ENCODE peak calls at places on chromosomes 16 and 17, in ten cellular contexts. One of them, this sample, is unnamed. For H3K27me3, the result is how much of the 10 kb centered on the place peaks cover.

GRCh38 chr16:31385680-31386079 is 7.5 kb upstream of the ITGAD start:
- DNase-seq in fibroblast of lung: no peak
- DNase-seq in breast epithelium: no peak
- DNase-seq in IMR-90: no peak
- DNase-seq in ovary: no peak
- DNase-seq in CD8-positive, alpha-beta T cell: no peak
- DNase-seq in right atrium auricular region: no peak
- DNase-seq in K562: no peak
- DNase-seq in PC-3: peak
- DNase-seq in adrenal gland: no peak
- DNase-seq in this sample: no peak

GRCh38 chr17:2867441-2868424 is 71.5 kb downstream of the RAP1GAP2 start:
- DNase-seq in CD8-positive, alpha-beta T cell: no peak
- DNase-seq in adrenal gland: no peak
- DNase-seq in breast epithelium: no peak
- DNase-seq in ovary: no peak
- DNase-seq in IMR-90: peak
- DNase-seq in right atrium auricular region: no peak
- DNase-seq in K562: no peak
- DNase-seq in PC-3: peak
- DNase-seq in fibroblast of lung: peak
- DNase-seq in this sample: peak

GRCh38 chr17:29687601-29688000 is 64.9 kb upstream of the CORO6 start:
- DNase-seq in ovary: no peak
- DNase-seq in PC-3: no peak
- DNase-seq in breast epithelium: no peak
- DNase-seq in fibroblast of lung: no peak
- DNase-seq in IMR-90: no peak
- DNase-seq in right atrium auricular region: no peak
- DNase-seq in adrenal gland: no peak
- DNase-seq in CD8-positive, alpha-beta T cell: no peak
- DNase-seq in K562: no peak
- DNase-seq in this sample: no peak

GRCh38 chr17:81693491-81694360 is 9.4 kb upstream of the MRPL12 start:
- DNase-seq in ovary: no peak
- DNase-seq in PC-3: no peak
- DNase-seq in breast epithelium: no peak
- DNase-seq in IMR-90: no peak
- DNase-seq in K562: peak
- DNase-seq in right atrium auricular region: no peak
- DNase-seq in fibroblast of lung: no peak
- DNase-seq in adrenal gland: no peak
- DNase-seq in CD8-positive, alpha-beta T cell: no peak
- DNase-seq in this sample: no peak

GRCh38 chr17:62826956-62827355 is 18.8 kb upstream of the MARCHF10 start:
- DNase-seq in CD8-positive, alpha-beta T cell: no peak
- DNase-seq in PC-3: no peak
- DNase-seq in ovary: no peak
- DNase-seq in IMR-90: peak
- DNase-seq in K562: no peak
- DNase-seq in right atrium auricular region: no peak
- DNase-seq in adrenal gland: no peak
- DNase-seq in fibroblast of lung: peak
- DNase-seq in breast epithelium: no peak
- DNase-seq in this sample: no peak

GRCh38 chr17:4748687-4749086 is 9.0 kb upstream of the CXCL16 start:
- DNase-seq in ovary: no peak
- DNase-seq in IMR-90: no peak
- DNase-seq in PC-3: no peak
- DNase-seq in right atrium auricular region: no peak
- DNase-seq in adrenal gland: no peak
- DNase-seq in breast epithelium: no peak
- DNase-seq in K562: no peak
- DNase-seq in fibroblast of lung: no peak
- DNase-seq in CD8-positive, alpha-beta T cell: no peak
- DNase-seq in this sample: no peak

GRCh38 chr16:53714080-53715050 is 10.4 kb downstream of the FTO start:
- DNase-seq in ovary: no peak
- DNase-seq in breast epithelium: no peak
- DNase-seq in fibroblast of lung: peak
- DNase-seq in CD8-positive, alpha-beta T cell: no peak
- DNase-seq in PC-3: no peak
- DNase-seq in K562: no peak
- DNase-seq in adrenal gland: no peak
- DNase-seq in IMR-90: no peak
- DNase-seq in right atrium auricular region: no peak
- DNase-seq in this sample: no peak

GRCh38 chr16:22868859-22869258 is 54.9 kb downstream of the HS3ST2 start:
- DNase-seq in K562: no peak
- DNase-seq in adrenal gland: no peak
- DNase-seq in right atrium auricular region: no peak
- DNase-seq in PC-3: no peak
- DNase-seq in ovary: no peak
- DNase-seq in fibroblast of lung: no peak
- DNase-seq in IMR-90: no peak
- DNase-seq in CD8-positive, alpha-beta T cell: no peak
- DNase-seq in breast epithelium: no peak
- DNase-seq in this sample: no peak

GRCh38 chr17:83064732-83065659 is 14.4 kb upstream of the METRNL start:
- DNase-seq in adrenal gland: peak
- DNase-seq in K562: peak
- DNase-seq in breast epithelium: peak
- DNase-seq in PC-3: peak
- DNase-seq in IMR-90: no peak
- DNase-seq in ovary: peak
- DNase-seq in CD8-positive, alpha-beta T cell: no peak
- DNase-seq in fibroblast of lung: no peak
- DNase-seq in right atrium auricular region: no peak
- DNase-seq in this sample: no peak

GRCh38 chr17:83067071-83067717 is 12.2 kb upstream of the METRNL start:
- DNase-seq in fibroblast of lung: no peak
- DNase-seq in breast epithelium: peak
- DNase-seq in PC-3: no peak
- DNase-seq in K562: no peak
- DNase-seq in right atrium auricular region: no peak
- DNase-seq in IMR-90: no peak
- DNase-seq in CD8-positive, alpha-beta T cell: no peak
- DNase-seq in adrenal gland: peak
- DNase-seq in ovary: no peak
- DNase-seq in this sample: no peak

GRCh38 chr17:73013816-73014663 is 78.4 kb downstream of the SLC39A11 start:
- DNase-seq in ovary: no peak
- DNase-seq in breast epithelium: no peak
- DNase-seq in adrenal gland: no peak
- DNase-seq in fibroblast of lung: peak
- DNase-seq in IMR-90: peak
- DNase-seq in right atrium auricular region: no peak
- DNase-seq in K562: no peak
- DNase-seq in CD8-positive, alpha-beta T cell: no peak
- DNase-seq in PC-3: peak
- DNase-seq in this sample: no peak

GRCh38 chr17:76405967-76406647 is 21.7 kb downstream of the SPHK1 start:
- DNase-seq in CD8-positive, alpha-beta T cell: no peak
- DNase-seq in right atrium auricular region: peak
- DNase-seq in breast epithelium: no peak
- DNase-seq in K562: peak
- DNase-seq in adrenal gland: peak
- DNase-seq in IMR-90: peak
- DNase-seq in PC-3: no peak
- DNase-seq in fibroblast of lung: peak
- DNase-seq in ovary: peak
- DNase-seq in this sample: no peak

GRCh38 chr17:68819465-68819864 is 135.7 kb downstream of the ABCA8 start:
- DNase-seq in K562: no peak
- DNase-seq in IMR-90: no peak
- DNase-seq in ovary: no peak
- DNase-seq in PC-3: no peak
- DNase-seq in right atrium auricular region: no peak
- DNase-seq in fibroblast of lung: no peak
- DNase-seq in breast epithelium: no peak
- DNase-seq in adrenal gland: peak
- DNase-seq in CD8-positive, alpha-beta T cell: no peak
- DNase-seq in this sample: no peak

GRCh38 chr16:3030128-3030871 is 6.4 kb downstream of the BICDL2 start:
- DNase-seq in adrenal gland: no peak
- DNase-seq in right atrium auricular region: no peak
- DNase-seq in fibroblast of lung: no peak
- DNase-seq in PC-3: no peak
- DNase-seq in ovary: no peak
- DNase-seq in breast epithelium: no peak
- DNase-seq in K562: no peak
- DNase-seq in IMR-90: no peak
- DNase-seq in CD8-positive, alpha-beta T cell: no peak
- DNase-seq in this sample: no peak
- H3K4me3 ChIP-seq in adrenal gland: no peak
- H3K4me3 ChIP-seq in right atrium auricular region: no peak
- H3K4me3 ChIP-seq in fibroblast of lung: no peak
- H3K4me3 ChIP-seq in PC-3: no peak
- H3K4me3 ChIP-seq in ovary: no peak
- H3K4me3 ChIP-seq in breast epithelium: no peak
- H3K4me3 ChIP-seq in K562: no peak
- H3K4me3 ChIP-seq in IMR-90: no peak
- H3K4me3 ChIP-seq in CD8-positive, alpha-beta T cell: peak
- H3K4me3 ChIP-seq in this sample: no peak

GRCh38 chr17:47872019-47872650 is 21.2 kb upstream of the SP6 start:
- DNase-seq in adrenal gland: no peak
- DNase-seq in CD8-positive, alpha-beta T cell: no peak
- DNase-seq in PC-3: no peak
- DNase-seq in fibroblast of lung: no peak
- DNase-seq in breast epithelium: no peak
- DNase-seq in right atrium auricular region: no peak
- DNase-seq in IMR-90: no peak
- DNase-seq in ovary: no peak
- DNase-seq in K562: no peak
- DNase-seq in this sample: no peak

GRCh38 chr17:47873200-47874090 is 22.5 kb upstream of the SP6 start:
- DNase-seq in right atrium auricular region: no peak
- DNase-seq in breast epithelium: no peak
- DNase-seq in PC-3: no peak
- DNase-seq in K562: no peak
- DNase-seq in ovary: no peak
- DNase-seq in adrenal gland: no peak
- DNase-seq in CD8-positive, alpha-beta T cell: no peak
- DNase-seq in IMR-90: no peak
- DNase-seq in fibroblast of lung: no peak
- DNase-seq in this sample: no peak

GRCh38 chr17:47871048-47871447 is 20.1 kb upstream of the SP6 start:
- DNase-seq in IMR-90: no peak
- DNase-seq in CD8-positive, alpha-beta T cell: no peak
- DNase-seq in fibroblast of lung: no peak
- DNase-seq in right atrium auricular region: no peak
- DNase-seq in breast epithelium: no peak
- DNase-seq in ovary: no peak
- DNase-seq in PC-3: no peak
- DNase-seq in K562: no peak
- DNase-seq in adrenal gland: no peak
- DNase-seq in this sample: no peak

GRCh38 chr17:47875011-47875471 is 21.0 kb upstream of the SP2 start:
- DNase-seq in breast epithelium: no peak
- DNase-seq in fibroblast of lung: no peak
- DNase-seq in PC-3: no peak
- DNase-seq in K562: no peak
- DNase-seq in CD8-positive, alpha-beta T cell: no peak
- DNase-seq in IMR-90: no peak
- DNase-seq in ovary: no peak
- DNase-seq in adrenal gland: no peak
- DNase-seq in right atrium auricular region: no peak
- DNase-seq in this sample: no peak

GRCh38 chr17:47872651-47873161 is 21.7 kb upstream of the SP6 start:
- DNase-seq in breast epithelium: no peak
- DNase-seq in adrenal gland: no peak
- DNase-seq in fibroblast of lung: no peak
- DNase-seq in right atrium auricular region: no peak
- DNase-seq in ovary: no peak
- DNase-seq in CD8-positive, alpha-beta T cell: no peak
- DNase-seq in PC-3: no peak
- DNase-seq in K562: no peak
- DNase-seq in IMR-90: peak
- DNase-seq in this sample: no peak
- H3K27me3 ChIP-seq in breast epithelium: under half
- H3K27me3 ChIP-seq in adrenal gland: under half
- H3K27me3 ChIP-seq in fibroblast of lung: under half
- H3K27me3 ChIP-seq in right atrium auricular region: under half
- H3K27me3 ChIP-seq in ovary: under half
- H3K27me3 ChIP-seq in CD8-positive, alpha-beta T cell: under half
- H3K27me3 ChIP-seq in PC-3: under half
- H3K27me3 ChIP-seq in K562: under half
- H3K27me3 ChIP-seq in IMR-90: half or more
- H3K27me3 ChIP-seq in this sample: under half

GRCh38 chr17:16976686-16977550 is 5.0 kb upstream of the TNFRSF13B start:
- DNase-seq in ovary: no peak
- DNase-seq in CD8-positive, alpha-beta T cell: no peak
- DNase-seq in PC-3: no peak
- DNase-seq in adrenal gland: no peak
- DNase-seq in fibroblast of lung: no peak
- DNase-seq in K562: no peak
- DNase-seq in IMR-90: no peak
- DNase-seq in right atrium auricular region: no peak
- DNase-seq in breast epithelium: no peak
- DNase-seq in this sample: no peak
- TF ChIP-seq CTCF in ovary: no peak
- TF ChIP-seq CTCF in CD8-positive, alpha-beta T cell: no peak
- TF ChIP-seq CTCF in PC-3: no peak
- TF ChIP-seq CTCF in adrenal gland: no peak
- TF ChIP-seq CTCF in fibroblast of lung: no peak
- TF ChIP-seq CTCF in K562: no peak
- TF ChIP-seq CTCF in IMR-90: no peak
- TF ChIP-seq CTCF in right atrium auricular region: no peak
- TF ChIP-seq CTCF in breast epithelium: no peak
- TF ChIP-seq CTCF in this sample: no peak

DNA sequence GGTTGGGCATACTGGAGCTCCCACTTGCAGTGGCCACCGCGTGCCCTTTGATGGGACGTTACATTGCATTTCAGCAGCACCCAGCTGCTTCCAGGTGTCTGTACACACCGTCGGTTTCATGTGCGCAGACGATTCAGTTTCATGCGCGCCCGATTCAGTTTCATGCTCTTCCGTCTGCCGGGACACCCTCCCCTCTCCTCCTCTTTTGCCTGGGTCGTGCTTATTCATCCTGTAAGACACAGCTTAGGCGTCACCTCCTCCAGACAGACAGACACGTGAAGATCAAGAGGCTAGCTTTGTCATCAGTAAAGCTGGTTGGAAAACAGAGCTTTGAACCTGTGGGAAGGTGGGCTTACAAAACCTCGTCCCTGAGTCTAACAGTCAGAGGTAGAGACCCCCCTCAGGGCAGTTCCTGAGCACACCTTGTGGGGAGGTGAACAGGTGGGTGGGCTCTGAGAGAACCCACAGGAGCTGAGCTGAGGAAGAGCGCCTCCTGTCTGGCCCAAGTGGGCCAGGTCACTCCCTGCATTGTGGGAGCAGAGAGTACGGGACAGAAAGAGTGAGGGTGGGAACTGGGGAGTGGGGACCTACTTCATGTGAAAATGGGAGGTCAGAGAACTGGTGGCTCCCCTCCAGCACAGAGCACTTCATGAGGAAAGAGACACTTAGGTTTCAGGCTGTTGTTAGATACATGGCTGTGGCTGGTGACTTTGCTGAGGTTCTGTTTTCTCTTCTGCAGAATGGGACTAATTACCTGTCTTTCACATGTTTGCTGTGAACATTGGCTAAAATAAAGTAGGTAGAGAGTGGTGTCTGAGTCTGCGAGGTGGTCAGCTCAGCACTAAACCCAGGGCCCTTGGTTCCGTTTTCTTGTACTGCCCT is 122.1 kb downstream of the SNX29 start:
- DNase-seq in ovary: no peak
- DNase-seq in PC-3: no peak
- DNase-seq in adrenal gland: no peak
- DNase-seq in breast epithelium: no peak
- DNase-seq in CD8-positive, alpha-beta T cell: no peak
- DNase-seq in IMR-90: no peak
- DNase-seq in fibroblast of lung: no peak
- DNase-seq in right atrium auricular region: no peak
- DNase-seq in K562: no peak
- DNase-seq in this sample: no peak
- H3K4me3 ChIP-seq in ovary: no peak
- H3K4me3 ChIP-seq in PC-3: no peak
- H3K4me3 ChIP-seq in adrenal gland: no peak
- H3K4me3 ChIP-seq in breast epithelium: no peak
- H3K4me3 ChIP-seq in CD8-positive, alpha-beta T cell: no peak
- H3K4me3 ChIP-seq in IMR-90: no peak
- H3K4me3 ChIP-seq in fibroblast of lung: no peak
- H3K4me3 ChIP-seq in right atrium auricular region: no peak
- H3K4me3 ChIP-seq in K562: no peak
- H3K4me3 ChIP-seq in this sample: no peak

This sample was measured in BJ.